ENCODE peak calls at places on chromosomes 1 and 21, in four cellular contexts. One of them, this sample, is unnamed.

GRCh38 chr1:30358510-30358909 is 364.9 kb downstream of the MATN1 start:
- DNase-seq in fibroblast of mammary gland: no peak
- DNase-seq in choroid plexus epithelial cell: no peak
- DNase-seq in dorsolateral prefrontal cortex: no peak
- DNase-seq in this sample: no peak

GRCh38 chr1:35756064-35756463 is 13.7 kb downstream of the CLSPN start:
- DNase-seq in dorsolateral prefrontal cortex: no peak
- DNase-seq in fibroblast of mammary gland: no peak
- DNase-seq in choroid plexus epithelial cell: no peak
- DNase-seq in this sample: no peak

GRCh38 chr1:53125623-53126360 is 16.6 kb downstream of the SLC1A7 start:
- DNase-seq in fibroblast of mammary gland: peak; percentile 60
- DNase-seq in dorsolateral prefrontal cortex: no peak
- DNase-seq in choroid plexus epithelial cell: no peak
- DNase-seq in this sample: no peak

GRCh38 chr1:235515844-235516512 is 11.7 kb upstream of the B3GALNT2 start:
- DNase-seq in dorsolateral prefrontal cortex: no peak
- DNase-seq in choroid plexus epithelial cell: no peak
- DNase-seq in fibroblast of mammary gland: no peak
- DNase-seq in this sample: no peak

GRCh38 chr1:51491166-51491981 is 27.7 kb downstream of the EPS15 start:
- DNase-seq in dorsolateral prefrontal cortex: no peak
- DNase-seq in fibroblast of mammary gland: no peak
- DNase-seq in choroid plexus epithelial cell: no peak
- DNase-seq in this sample: no peak

GRCh38 chr1:185154912-185155513 is 1.7 kb downstream of the TRMT1L start:
- DNase-seq in fibroblast of mammary gland: peak; percentile 47
- DNase-seq in choroid plexus epithelial cell: peak; percentile 30
- DNase-seq in dorsolateral prefrontal cortex: no peak
- DNase-seq in this sample: no peak

GRCh38 chr1:16718908-16719533 is 21.3 kb upstream of the RNU1-4 start:
- DNase-seq in dorsolateral prefrontal cortex: no peak
- DNase-seq in fibroblast of mammary gland: no peak
- DNase-seq in choroid plexus epithelial cell: no peak
- DNase-seq in this sample: no peak

GRCh38 chr1:29029652-29030051 is 94.1 kb downstream of the TMEM200B start:
- DNase-seq in dorsolateral prefrontal cortex: no peak
- DNase-seq in fibroblast of mammary gland: no peak
- DNase-seq in choroid plexus epithelial cell: no peak
- DNase-seq in this sample: no peak

GRCh38 chr1:30420519-30421050 is 302.8 kb downstream of the MATN1 start:
- DNase-seq in fibroblast of mammary gland: no peak
- DNase-seq in choroid plexus epithelial cell: no peak
- DNase-seq in dorsolateral prefrontal cortex: no peak
- DNase-seq in this sample: no peak

GRCh38 chr1:24768873-24769605 is 23.8 kb downstream of the CLIC4 start:
- DNase-seq in choroid plexus epithelial cell: no peak
- DNase-seq in dorsolateral prefrontal cortex: no peak
- DNase-seq in fibroblast of mammary gland: no peak
- DNase-seq in this sample: no peak

GRCh38 chr1:192263436-192263835 is 53.4 kb upstream of the RGS21 start:
- DNase-seq in dorsolateral prefrontal cortex: no peak
- DNase-seq in choroid plexus epithelial cell: peak; percentile 95
- DNase-seq in fibroblast of mammary gland: peak; percentile 89
- DNase-seq in this sample: no peak

GRCh38 chr1:215992620-215993019 is 425.5 kb downstream of the KCTD3 start:
- DNase-seq in dorsolateral prefrontal cortex: no peak
- DNase-seq in fibroblast of mammary gland: peak; percentile 26
- DNase-seq in choroid plexus epithelial cell: peak; percentile 17
- DNase-seq in this sample: no peak

GRCh38 chr1:219159946-219160645 is 13.6 kb upstream of the LYPLAL1 start:
- DNase-seq in choroid plexus epithelial cell: no peak
- DNase-seq in dorsolateral prefrontal cortex: no peak
- DNase-seq in fibroblast of mammary gland: peak; percentile 38
- DNase-seq in this sample: no peak

GRCh38 chr1:40017951-40018575 is 22.5 kb upstream of the CAP1 start:
- DNase-seq in fibroblast of mammary gland: no peak
- DNase-seq in dorsolateral prefrontal cortex: no peak
- DNase-seq in choroid plexus epithelial cell: no peak
- DNase-seq in this sample: no peak

GRCh38 chr21:44441581-44442265 is 13.6 kb upstream of the LRRC3 start:
- DNase-seq in choroid plexus epithelial cell: no peak
- DNase-seq in dorsolateral prefrontal cortex: no peak
- DNase-seq in fibroblast of mammary gland: no peak
- DNase-seq in this sample: no peak

GRCh38 chr1:154567386-154568164 is at the start of gene CHRNB2:
- DNase-seq in fibroblast of mammary gland: peak; percentile 19
- DNase-seq in choroid plexus epithelial cell: peak; percentile 42
- DNase-seq in dorsolateral prefrontal cortex: no peak
- DNase-seq in this sample: peak; percentile 72

GRCh38 chr21:44054710-44055109 is 42.6 kb downstream of the TRAPPC10 start:
- DNase-seq in dorsolateral prefrontal cortex: no peak
- DNase-seq in choroid plexus epithelial cell: peak; percentile 86
- DNase-seq in fibroblast of mammary gland: peak; percentile 62
- DNase-seq in this sample: no peak

GRCh38 chr21:14862794-14863720 is 201.7 kb downstream of the NRIP1 start:
- DNase-seq in choroid plexus epithelial cell: peak; percentile 56
- DNase-seq in dorsolateral prefrontal cortex: no peak
- DNase-seq in fibroblast of mammary gland: peak; percentile 26
- DNase-seq in this sample: peak; percentile 46

GRCh38 chr1:11799896-11800295 is 5.9 kb downstream of the MTHFR start:
- DNase-seq in choroid plexus epithelial cell: no peak
- DNase-seq in dorsolateral prefrontal cortex: no peak
- DNase-seq in fibroblast of mammary gland: no peak
- DNase-seq in this sample: no peak

DNA sequence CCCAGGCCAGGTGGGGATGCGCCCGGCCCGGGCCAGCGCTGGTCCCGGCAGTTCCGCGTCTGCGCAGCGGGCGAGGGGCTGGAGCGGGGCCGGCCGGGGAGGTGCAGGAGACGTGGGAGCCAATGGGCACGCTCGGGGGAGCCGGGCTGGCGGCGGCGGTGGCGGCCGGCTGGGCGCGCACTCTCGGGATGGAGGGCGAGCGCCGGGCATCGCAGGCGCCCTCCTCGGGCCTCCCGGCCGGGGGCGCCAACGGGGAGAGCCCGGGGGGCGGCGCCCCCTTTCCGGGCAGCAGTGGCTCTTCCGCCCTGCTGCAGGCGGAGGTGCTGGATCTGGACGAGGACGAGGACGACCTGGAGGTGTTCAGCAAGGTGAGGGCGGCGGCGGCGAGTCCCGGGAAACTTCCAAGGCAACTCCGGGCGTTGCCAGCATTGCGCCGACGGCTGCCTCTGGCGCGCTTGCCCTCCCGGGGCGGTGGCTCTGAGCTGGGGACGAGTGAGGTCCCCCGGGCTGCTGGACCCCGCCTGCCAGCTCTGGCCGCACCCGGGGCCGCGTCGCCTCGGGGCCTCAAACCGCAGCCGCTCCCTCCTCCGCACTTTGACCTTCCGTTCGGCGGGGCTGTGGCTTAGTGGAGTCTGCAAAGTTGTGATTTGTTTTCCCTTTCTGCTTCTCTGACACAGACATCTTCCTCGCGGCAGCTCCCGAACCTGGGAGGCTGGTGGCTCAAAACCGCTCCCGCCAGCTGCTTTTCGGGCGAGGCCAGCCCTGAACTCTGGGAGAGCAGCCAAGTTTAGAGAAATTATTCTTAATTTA is at the start of gene SNX7:
- DNase-seq in choroid plexus epithelial cell: peak; percentile 75
- DNase-seq in dorsolateral prefrontal cortex: peak; percentile 55
- DNase-seq in fibroblast of mammary gland: peak; percentile 59
- DNase-seq in this sample: peak; percentile 10
- TF ChIP-seq CTCF in choroid plexus epithelial cell: no peak
- TF ChIP-seq CTCF in dorsolateral prefrontal cortex: peak; percentile 10
- TF ChIP-seq CTCF in fibroblast of mammary gland: no peak
- TF ChIP-seq CTCF in this sample: no peak

GRCh38 chr1:58011978-58012377 is 534.5 kb downstream of the OMA1 start:
- DNase-seq in fibroblast of mammary gland: peak; percentile 17
- DNase-seq in dorsolateral prefrontal cortex: no peak
- DNase-seq in choroid plexus epithelial cell: no peak
- DNase-seq in this sample: no peak

GRCh38 chr1:58017641-58018040 is 528.9 kb downstream of the OMA1 start:
- DNase-seq in choroid plexus epithelial cell: no peak
- DNase-seq in fibroblast of mammary gland: no peak
- DNase-seq in dorsolateral prefrontal cortex: no peak
- DNase-seq in this sample: no peak

GRCh38 chr1:58013237-58013636 is 533.3 kb downstream of the OMA1 start:
- DNase-seq in dorsolateral prefrontal cortex: no peak
- DNase-seq in fibroblast of mammary gland: no peak
- DNase-seq in choroid plexus epithelial cell: no peak
- DNase-seq in this sample: peak; percentile 2
- TF ChIP-seq CTCF in dorsolateral prefrontal cortex: no peak
- TF ChIP-seq CTCF in fibroblast of mammary gland: no peak
- TF ChIP-seq CTCF in choroid plexus epithelial cell: no peak
- TF ChIP-seq CTCF in this sample: no peak

GRCh38 chr21:23452384-23453083 is 2154.7 kb downstream of the MRPL39 start:
- DNase-seq in fibroblast of mammary gland: no peak
- DNase-seq in dorsolateral prefrontal cortex: no peak
- DNase-seq in choroid plexus epithelial cell: no peak
- DNase-seq in this sample: peak; percentile 21
- TF ChIP-seq CTCF in fibroblast of mammary gland: no peak
- TF ChIP-seq CTCF in dorsolateral prefrontal cortex: no peak
- TF ChIP-seq CTCF in choroid plexus epithelial cell: no peak
- TF ChIP-seq CTCF in this sample: no peak

GRCh38 chr1:201774983-201775344 is 54.0 kb upstream of the IPO9 start:
- DNase-seq in dorsolateral prefrontal cortex: no peak
- DNase-seq in choroid plexus epithelial cell: no peak
- DNase-seq in fibroblast of mammary gland: no peak
- DNase-seq in this sample: no peak
- TF ChIP-seq CTCF in dorsolateral prefrontal cortex: no peak
- TF ChIP-seq CTCF in choroid plexus epithelial cell: peak; percentile 42
- TF ChIP-seq CTCF in fibroblast of mammary gland: no peak
- TF ChIP-seq CTCF in this sample: no peak

GRCh38 chr1:54800899-54801759 is at the start of gene TTC22:
- DNase-seq in choroid plexus epithelial cell: no peak
- DNase-seq in fibroblast of mammary gland: no peak
- DNase-seq in dorsolateral prefrontal cortex: peak; percentile 37
- DNase-seq in this sample: peak; percentile 87
- TF ChIP-seq CTCF in choroid plexus epithelial cell: peak; percentile 45
- TF ChIP-seq CTCF in fibroblast of mammary gland: peak; percentile 39
- TF ChIP-seq CTCF in dorsolateral prefrontal cortex: no peak
- TF ChIP-seq CTCF in this sample: peak; percentile 78